ENCODE peak calls at places on chromosome 7, in five cellular contexts. L, M, G, T and H are unnamed samples. For H3K27me3, the result is how much of the 10 kb centered on the place peaks cover.

GRCh38 chr7:28298870-28299484 is 113.3 kb upstream of the CREB5 start:
- DNase-seq in M (no peak), T (no peak), G (peak), L (peak), H (no peak)

GRCh38 chr7:1923409-1924053 is 253.5 kb downstream of the ELFN1 start:
- DNase-seq in G (no peak), M (no peak), T (no peak), L (no peak), H (no peak)

GRCh38 chr7:47669178-47669878 is 87.4 kb upstream of the TNS3 start:
- DNase-seq in L (no peak), M (peak), G (peak), T (peak), H (no peak)

GRCh38 chr7:139853576-139854511 is 24.8 kb downstream of the TBXAS1 start:
- DNase-seq in M (peak), L (peak), T (peak), G (no peak), H (no peak)

GRCh38 chr7:84720456-84721097 is 466.3 kb downstream of the SEMA3D start:
- DNase-seq in G (no peak), L (no peak), T (peak), M (no peak), H (no peak)

GRCh38 chr7:57388761-57389160 is 61.2 kb upstream of the ZNF716 start:
- DNase-seq in L (no peak), M (no peak), G (no peak), T (no peak), H (no peak)

GRCh38 chr7:157432957-157433576 is 96.3 kb downstream of the DNAJB6 start:
- DNase-seq in L (peak), M (peak), T (no peak), G (peak), H (no peak)

GRCh38 chr7:97373743-97374142 is 256.2 kb downstream of the SDHAF3 start:
- DNase-seq in T (no peak), L (no peak), M (no peak), G (no peak), H (no peak)

GRCh38 chr7:134792968-134793367 is 13.5 kb downstream of the CALD1 start:
- DNase-seq in L (no peak), M (no peak), G (no peak), T (peak), H (no peak)

GRCh38 chr7:130490287-130490686 is 1.6 kb upstream of the MEST start:
- DNase-seq in G (no peak), M (no peak), T (peak), L (no peak), H (no peak)

GRCh38 chr7:130486963-130487324 is 4.9 kb upstream of the MEST start:
- DNase-seq in G (no peak), T (no peak), L (no peak), M (no peak), H (no peak)

GRCh38 chr7:130489140-130489967 is 2.5 kb upstream of the MEST start:
- DNase-seq in M (no peak), T (peak), G (peak), L (no peak), H (no peak)

GRCh38 chr7:130486114-130486962 is 5.5 kb upstream of the MEST start:
- DNase-seq in G (peak), T (no peak), L (peak), M (peak), H (no peak)

DNA sequence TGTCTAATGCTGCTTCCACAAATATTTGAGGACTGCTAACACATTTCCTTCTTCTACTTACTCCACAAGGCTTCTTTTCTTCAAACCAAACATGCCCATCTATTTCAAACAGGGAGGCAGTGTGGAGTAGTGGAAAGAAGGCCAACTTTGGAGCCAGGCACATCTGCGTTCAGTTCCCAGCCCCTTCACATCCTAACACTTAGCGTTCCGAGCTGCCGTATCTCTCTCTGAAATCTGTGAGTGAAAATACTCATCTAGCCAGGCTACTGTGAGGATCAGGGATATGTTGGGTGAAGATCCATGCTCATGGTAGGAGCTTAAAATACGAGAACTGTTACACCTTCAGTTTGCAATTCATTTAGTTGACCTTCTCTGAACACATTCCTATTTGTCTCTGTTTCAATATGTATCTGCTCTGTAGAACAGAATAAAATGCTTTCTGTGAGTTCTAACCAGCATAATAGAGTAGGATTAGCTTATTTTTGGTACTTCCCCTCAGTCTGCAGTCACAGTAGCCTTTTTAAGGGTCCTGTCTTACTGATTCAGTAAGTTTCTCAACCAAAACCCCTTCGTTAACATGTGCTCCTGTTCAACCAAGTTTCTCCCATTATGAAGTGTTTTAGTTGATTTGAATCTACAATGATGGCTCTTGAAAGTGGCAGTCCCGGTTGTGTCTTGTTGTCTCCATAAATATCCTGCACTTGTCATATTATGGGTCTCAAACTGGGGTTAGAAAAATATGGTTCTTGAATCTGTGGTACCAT is 3.3 kb upstream of the MEST start:
- DNase-seq in L (no peak), G (no peak), M (no peak), T (no peak), H (no peak)
- H3K27me3 ChIP-seq in L (under half), G (under half), M (under half), T (under half), H (under half)

GRCh38 chr7:124033093-124033806 is 383 bp upstream of the TMEM229A start:
- DNase-seq in G (peak), T (no peak), M (peak), L (peak), H (no peak)

GRCh38 chr7:124033807-124034753 is 1.2 kb upstream of the TMEM229A start:
- DNase-seq in T (no peak), M (no peak), G (no peak), L (no peak), H (no peak)

GRCh38 chr7:124035706-124036105 is 2.8 kb upstream of the TMEM229A start:
- DNase-seq in T (no peak), L (no peak), G (no peak), M (no peak), H (no peak)

GRCh38 chr7:124032369-124033092 is at the start of gene TMEM229A:
- DNase-seq in M (peak), G (peak), T (peak), L (peak), H (no peak)

DNA sequence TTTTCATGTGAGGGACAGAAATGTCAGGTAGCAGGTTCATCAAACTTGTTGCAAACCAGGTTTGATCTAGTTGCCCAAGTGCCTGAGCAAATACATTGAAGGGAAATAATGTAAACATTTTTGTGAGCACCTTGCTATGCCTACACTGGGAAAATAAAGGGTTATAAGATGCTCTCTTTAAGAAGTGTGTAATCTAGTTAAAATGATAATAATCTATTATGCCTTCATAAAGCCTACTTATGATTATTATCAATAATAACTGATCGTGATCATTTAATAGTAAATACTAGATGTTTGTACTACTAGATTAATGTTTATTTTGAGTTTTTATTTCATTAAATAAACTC is 1.9 kb upstream of the TMEM229A start:
- DNase-seq in L (no peak), T (no peak), M (no peak), G (no peak), H (no peak)
- H3K27ac ChIP-seq in L (no peak), T (no peak), M (no peak), G (no peak), H (no peak)

GRCh38 chr7:155166673-155167370 is 96.7 kb downstream of the HTR5A start:
- DNase-seq in T (peak), M (no peak), G (peak), L (no peak), H (no peak)
- H3K27me3 ChIP-seq in T (under half), M (under half), G (under half), L (under half), H (under half)

GRCh38 chr7:155643804-155644177 is 670 bp upstream of the RBM33 start:
- DNase-seq in L (no peak), G (no peak), M (no peak), T (no peak), H (no peak)
- H3K27ac ChIP-seq in L (peak), G (peak), M (peak), T (peak), H (peak)

GRCh38 chr7:6532516-6532915 is 18.7 kb downstream of the GRID2IP start:
- DNase-seq in M (no peak), T (no peak), L (no peak), G (no peak), H (no peak)
- H3K27me3 ChIP-seq in M (under half), T (under half), L (under half), G (half or more), H (under half)